ENCODE peak calls at places on chromosomes 11 and 22, in five cellular contexts. O, D, A, I and B are unnamed samples.

GRCh38 chr11:63573881-63574855 is 11.0 kb upstream of the PLAAT2 start:
- DNase-seq in A (peak; percentile 76), I (no peak), D (peak; percentile 31), O (peak; percentile 68), B (peak; percentile 27)

GRCh38 chr11:65964906-65965305 is 3.4 kb downstream of the SART1 start:
- DNase-seq in I (no peak), O (no peak), A (no peak), D (no peak), B (no peak)

GRCh38 chr11:74470526-74470925 is 3.2 kb upstream of the KCNE3 start:
- DNase-seq in I (no peak), A (no peak), D (no peak), O (no peak), B (no peak)

GRCh38 chr11:8035225-8035846 is 45.7 kb upstream of the TUB start:
- DNase-seq in A (no peak), O (peak; percentile 77), I (no peak), D (no peak), B (no peak)

GRCh38 chr11:17760102-17761029 is 25.8 kb downstream of the KCNC1 start:
- DNase-seq in D (no peak), O (peak; percentile 61), A (peak; percentile 52), I (no peak), B (no peak)

GRCh38 chr11:122115520-122116343 is at the start of gene BLID:
- DNase-seq in D (no peak), I (no peak), A (no peak), O (peak; percentile 81), B (no peak)

GRCh38 chr11:94178331-94178730 is 49.7 kb downstream of the PANX1 start:
- DNase-seq in D (no peak), I (no peak), A (no peak), O (no peak), B (no peak)

GRCh38 chr11:79258606-79259005 is 182.2 kb downstream of the TENM4 start:
- DNase-seq in O (no peak), I (no peak), A (no peak), D (no peak), B (no peak)

GRCh38 chr11:15958939-15959338 is 397.4 kb downstream of the SOX6 start:
- DNase-seq in D (no peak), O (no peak), I (no peak), A (no peak), B (no peak)

GRCh38 chr11:102007567-102008437 is 39.4 kb upstream of the CFAP300 start:
- DNase-seq in O (no peak), I (no peak), A (peak; percentile 71), D (no peak), B (no peak)

GRCh38 chr11:99320769-99321290 is 300.1 kb downstream of the CNTN5 start:
- DNase-seq in O (no peak), D (no peak), A (no peak), I (no peak), B (no peak)

GRCh38 chr11:9405721-9406120 is 21.3 kb downstream of the IPO7 start:
- DNase-seq in D (no peak), A (peak; percentile 62), I (no peak), O (no peak), B (no peak)

GRCh38 chr22:41908409-41909289 is 6.2 kb downstream of the SHISA8 start:
- DNase-seq in O (no peak), A (no peak), D (no peak), I (no peak), B (no peak)

GRCh38 chr11:78244546-78245315 is 56.0 kb downstream of the USP35 start:
- DNase-seq in O (no peak), I (no peak), A (no peak), D (no peak), B (no peak)

GRCh38 chr11:69654660-69655478 is 13.9 kb downstream of the CCND1 start:
- DNase-seq in D (no peak), I (no peak), A (no peak), O (no peak), B (no peak)

GRCh38 chr11:118200497-118200896 is 24.1 kb upstream of the SCN2B start:
- DNase-seq in A (no peak), I (no peak), D (no peak), O (no peak), B (no peak)

GRCh38 chr11:130025371-130025770 is 22.7 kb upstream of the PRDM10 start:
- DNase-seq in I (no peak), D (no peak), O (no peak), A (no peak), B (no peak)

GRCh38 chr11:107372439-107372838 is 85.2 kb downstream of the CWF19L2 start:
- DNase-seq in O (no peak), A (no peak), I (no peak), D (no peak), B (no peak)

GRCh38 chr11:12079726-12080556 is 30.4 kb upstream of the MICAL2 start:
- DNase-seq in O (peak; percentile 51), D (no peak), I (no peak), A (peak; percentile 99), B (no peak)

GRCh38 chr22:22578702-22579424 is 19.8 kb upstream of the PRAME start:
- DNase-seq in I (no peak), D (no peak), A (peak; percentile 76), O (no peak), B (no peak)

GRCh38 chr11:62253999-62254542 is 12.0 kb downstream of the SCGB1D2 start:
- DNase-seq in I (no peak), A (no peak), O (no peak), D (no peak), B (no peak)

GRCh38 chr22:31639640-31640039 is 22.4 kb downstream of the PISD start:
- DNase-seq in D (no peak), A (no peak), O (no peak), I (no peak), B (no peak)